ENCODE peak calls at places on chromosomes 13 and 19, in seven cellular contexts. X is NCI-H1436; Q is OCI-LY7; K is stimulated activated CD8-positive, alpha-beta memory T cell treated with anti-CD3 and anti-CD28 coated beads, Interleukin-7, amount 100 ng/mL, for 1 hour; H is heart left ventricle; I is RWPE1; P is EL. O is an unnamed sample.

GRCh38 chr19:38551450-38551813 is 66.3 kb downstream of the MAP4K1 start:
- DNase-seq in P (no peak), X (no peak), I (no peak), Q (no peak), K (no peak), H (no peak), O (no peak)

GRCh38 chr13:50529154-50529882 is 314.2 kb downstream of the DLEU7 start:
- DNase-seq in I (peak), Q (no peak), X (peak), P (no peak), H (peak), K (no peak), O (peak)

GRCh38 chr13:61204025-61204424 is 211.6 kb downstream of the PCDH20 start:
- DNase-seq in Q (no peak), X (no peak), H (no peak), P (no peak), I (no peak), K (no peak), O (no peak)

GRCh38 chr19:13143135-13143534 is 7.0 kb downstream of the STX10 start:
- DNase-seq in P (peak), X (no peak), K (no peak), I (no peak), Q (no peak), H (no peak), O (no peak)

GRCh38 chr19:36573948-36574726 is 1.0 kb upstream of the ZNF529 start:
- DNase-seq in I (no peak), X (no peak), Q (no peak), P (no peak), H (no peak), K (no peak), O (no peak)

GRCh38 chr13:23679214-23679613 is 109.0 kb downstream of the TNFRSF19 start:
- DNase-seq in I (peak), K (no peak), Q (no peak), P (peak), H (no peak), X (no peak), O (no peak)

GRCh38 chr13:101714195-101714594 is 261.7 kb downstream of the ITGBL1 start:
- DNase-seq in I (no peak), P (no peak), K (no peak), H (no peak), X (no peak), Q (no peak), O (no peak)

GRCh38 chr13:44921931-44922758 is 67.1 kb downstream of the NUFIP1 start:
- DNase-seq in K (no peak), H (no peak), X (no peak), P (peak), Q (no peak), I (peak), O (no peak)

GRCh38 chr13:77477299-77477848 is 58.1 kb upstream of the SCEL start:
- DNase-seq in Q (no peak), K (no peak), I (no peak), H (no peak), P (no peak), X (no peak), O (no peak)

GRCh38 chr13:78241278-78241919 is 322.8 kb upstream of the EDNRB start:
- DNase-seq in X (peak), I (peak), K (no peak), Q (peak), P (peak), H (peak), O (peak)

GRCh38 chr13:79631260-79631659 is 150.3 kb downstream of the NDFIP2 start:
- DNase-seq in K (no peak), I (peak), Q (no peak), P (peak), H (no peak), X (no peak), O (no peak)

GRCh38 chr19:43699506-43700367 is 16.1 kb upstream of the IRGC start:
- DNase-seq in K (no peak), P (peak), H (peak), X (no peak), Q (no peak), I (no peak), O (peak)

GRCh38 chr19:19109601-19110000 is 28.7 kb downstream of the TMEM161A start:
- DNase-seq in I (no peak), K (no peak), Q (no peak), H (no peak), X (no peak), P (peak), O (no peak)

O was measured in H9.